ENCODE peak calls at places on chromosomes 11 and 22, in four cellular contexts. One of them, this sample, is unnamed.

GRCh38 chr11:120568572-120569307 is 57.2 kb downstream of the GRIK4 start:
- DNase-seq in DMS153: no peak
- DNase-seq in activated CD4-positive, CD25-positive, alpha-beta regulatory T cell: no peak
- DNase-seq in fibroblast of pulmonary artery: no peak
- DNase-seq in this sample: no peak

GRCh38 chr11:64971421-64972233 is at the start of gene MAJIN:
- DNase-seq in DMS153: no peak
- DNase-seq in fibroblast of pulmonary artery: peak
- DNase-seq in activated CD4-positive, CD25-positive, alpha-beta regulatory T cell: peak
- DNase-seq in this sample: peak

GRCh38 chr11:100875521-100875869 is 188.4 kb downstream of the ARHGAP42 start:
- DNase-seq in DMS153: no peak
- DNase-seq in activated CD4-positive, CD25-positive, alpha-beta regulatory T cell: no peak
- DNase-seq in fibroblast of pulmonary artery: no peak
- DNase-seq in this sample: no peak

GRCh38 chr22:44925465-44926123 is 84.2 kb downstream of the PHF21B start:
- DNase-seq in DMS153: no peak
- DNase-seq in fibroblast of pulmonary artery: no peak
- DNase-seq in activated CD4-positive, CD25-positive, alpha-beta regulatory T cell: no peak
- DNase-seq in this sample: no peak

GRCh38 chr22:22663861-22664800 is 19.7 kb downstream of the GGTLC2 start:
- DNase-seq in DMS153: no peak
- DNase-seq in fibroblast of pulmonary artery: no peak
- DNase-seq in activated CD4-positive, CD25-positive, alpha-beta regulatory T cell: no peak
- DNase-seq in this sample: no peak

GRCh38 chr11:13465909-13466371 is 2.9 kb upstream of the BTBD10 start:
- DNase-seq in DMS153: no peak
- DNase-seq in fibroblast of pulmonary artery: peak
- DNase-seq in activated CD4-positive, CD25-positive, alpha-beta regulatory T cell: no peak
- DNase-seq in this sample: peak

GRCh38 chr11:63244862-63245261 is 1.5 kb upstream of the SLC22A25 start:
- DNase-seq in DMS153: no peak
- DNase-seq in activated CD4-positive, CD25-positive, alpha-beta regulatory T cell: no peak
- DNase-seq in fibroblast of pulmonary artery: no peak
- DNase-seq in this sample: no peak

GRCh38 chr22:44530106-44530505 is 32.1 kb upstream of the RTL6 start:
- DNase-seq in DMS153: no peak
- DNase-seq in fibroblast of pulmonary artery: no peak
- DNase-seq in activated CD4-positive, CD25-positive, alpha-beta regulatory T cell: no peak
- DNase-seq in this sample: no peak

GRCh38 chr11:74019860-74020259 is 11.0 kb upstream of the UCP3 start:
- DNase-seq in activated CD4-positive, CD25-positive, alpha-beta regulatory T cell: no peak
- DNase-seq in fibroblast of pulmonary artery: no peak
- DNase-seq in DMS153: no peak
- DNase-seq in this sample: peak

GRCh38 chr22:49195636-49196035 is 632.0 kb downstream of the BRD1 start:
- DNase-seq in DMS153: no peak
- DNase-seq in activated CD4-positive, CD25-positive, alpha-beta regulatory T cell: no peak
- DNase-seq in fibroblast of pulmonary artery: no peak
- DNase-seq in this sample: no peak

GRCh38 chr11:36509265-36509664 is 807 bp downstream of the TRAF6 start:
- DNase-seq in fibroblast of pulmonary artery: peak
- DNase-seq in DMS153: no peak
- DNase-seq in activated CD4-positive, CD25-positive, alpha-beta regulatory T cell: no peak
- DNase-seq in this sample: peak

GRCh38 chr11:67421421-67422031 is 6.0 kb downstream of the CARNS1 start:
- DNase-seq in activated CD4-positive, CD25-positive, alpha-beta regulatory T cell: no peak
- DNase-seq in DMS153: no peak
- DNase-seq in fibroblast of pulmonary artery: no peak
- DNase-seq in this sample: no peak

GRCh38 chr11:123195182-123196059 is at the start of gene CLMP:
- DNase-seq in DMS153: no peak
- DNase-seq in activated CD4-positive, CD25-positive, alpha-beta regulatory T cell: no peak
- DNase-seq in fibroblast of pulmonary artery: peak
- DNase-seq in this sample: peak

GRCh38 chr11:63880031-63880841 is 36.7 kb downstream of the RCOR2 start:
- DNase-seq in activated CD4-positive, CD25-positive, alpha-beta regulatory T cell: no peak
- DNase-seq in fibroblast of pulmonary artery: peak
- DNase-seq in DMS153: no peak
- DNase-seq in this sample: peak

GRCh38 chr11:26851696-26852095 is 129.8 kb upstream of the SLC5A12 start:
- DNase-seq in fibroblast of pulmonary artery: no peak
- DNase-seq in activated CD4-positive, CD25-positive, alpha-beta regulatory T cell: no peak
- DNase-seq in DMS153: no peak
- DNase-seq in this sample: no peak

GRCh38 chr11:125971618-125972017 is 25.8 kb downstream of the VSIG10L2 start:
- DNase-seq in DMS153: no peak
- DNase-seq in activated CD4-positive, CD25-positive, alpha-beta regulatory T cell: no peak
- DNase-seq in fibroblast of pulmonary artery: no peak
- DNase-seq in this sample: no peak

GRCh38 chr11:128503231-128503991 is 83.9 kb downstream of the ETS1 start:
- DNase-seq in fibroblast of pulmonary artery: peak
- DNase-seq in activated CD4-positive, CD25-positive, alpha-beta regulatory T cell: no peak
- DNase-seq in DMS153: no peak
- DNase-seq in this sample: peak

GRCh38 chr22:20641919-20642579 is 131.9 kb upstream of the SERPIND1 start:
- DNase-seq in activated CD4-positive, CD25-positive, alpha-beta regulatory T cell: no peak
- DNase-seq in DMS153: no peak
- DNase-seq in fibroblast of pulmonary artery: no peak
- DNase-seq in this sample: no peak

GRCh38 chr11:28488336-28488735 is 380.1 kb downstream of the METTL15 start:
- DNase-seq in activated CD4-positive, CD25-positive, alpha-beta regulatory T cell: no peak
- DNase-seq in DMS153: no peak
- DNase-seq in fibroblast of pulmonary artery: no peak
- DNase-seq in this sample: no peak

GRCh38 chr11:134488913-134489312 is 76.9 kb upstream of the B3GAT1 start:
- DNase-seq in activated CD4-positive, CD25-positive, alpha-beta regulatory T cell: no peak
- DNase-seq in DMS153: no peak
- DNase-seq in fibroblast of pulmonary artery: no peak
- DNase-seq in this sample: no peak

GRCh38 chr22:32810241-32811133 is 9.0 kb downstream of the TIMP3 start:
- DNase-seq in fibroblast of pulmonary artery: no peak
- DNase-seq in activated CD4-positive, CD25-positive, alpha-beta regulatory T cell: no peak
- DNase-seq in DMS153: no peak
- DNase-seq in this sample: peak

GRCh38 chr11:122872046-122872445 is 10.5 kb upstream of the JHY start:
- DNase-seq in DMS153: no peak
- DNase-seq in activated CD4-positive, CD25-positive, alpha-beta regulatory T cell: no peak
- DNase-seq in fibroblast of pulmonary artery: no peak
- DNase-seq in this sample: no peak

GRCh38 chr22:46653596-46653995 is 33.4 kb downstream of the GRAMD4 start:
- DNase-seq in fibroblast of pulmonary artery: no peak
- DNase-seq in DMS153: no peak
- DNase-seq in activated CD4-positive, CD25-positive, alpha-beta regulatory T cell: no peak
- DNase-seq in this sample: no peak

GRCh38 chr11:126281245-126281644 is 1.6 kb upstream of the TIRAP start:
- DNase-seq in fibroblast of pulmonary artery: no peak
- DNase-seq in DMS153: no peak
- DNase-seq in activated CD4-positive, CD25-positive, alpha-beta regulatory T cell: no peak
- DNase-seq in this sample: no peak

GRCh38 chr11:130194241-130195023 is 34.9 kb downstream of the ST14 start:
- DNase-seq in DMS153: no peak
- DNase-seq in fibroblast of pulmonary artery: no peak
- DNase-seq in activated CD4-positive, CD25-positive, alpha-beta regulatory T cell: no peak
- DNase-seq in this sample: no peak

GRCh38 chr22:22368516-22368915 is 123.9 kb downstream of the VPREB1 start:
- DNase-seq in DMS153: no peak
- DNase-seq in fibroblast of pulmonary artery: no peak
- DNase-seq in activated CD4-positive, CD25-positive, alpha-beta regulatory T cell: no peak
- DNase-seq in this sample: no peak

GRCh38 chr11:60950933-60951610 is 904 bp downstream of the SLC15A3 start:
- DNase-seq in activated CD4-positive, CD25-positive, alpha-beta regulatory T cell: no peak
- DNase-seq in DMS153: no peak
- DNase-seq in fibroblast of pulmonary artery: no peak
- DNase-seq in this sample: no peak

GRCh38 chr11:94020777-94021615 is at the start of gene HEPHL1:
- DNase-seq in fibroblast of pulmonary artery: no peak
- DNase-seq in activated CD4-positive, CD25-positive, alpha-beta regulatory T cell: no peak
- DNase-seq in DMS153: no peak
- DNase-seq in this sample: no peak